ENCODE peak calls at places on chromosome 6, in four cellular contexts. One of them, this sample, is unnamed.

GRCh38 chr6:56766806-56767178 is 124.1 kb upstream of the DST start:
- DNase-seq in H1: no peak
- DNase-seq in H9: no peak
- DNase-seq in IMR-90: peak
- DNase-seq in this sample: no peak

GRCh38 chr6:56860466-56860865 is 94.4 kb upstream of the BEND6 start:
- DNase-seq in H9: no peak
- DNase-seq in IMR-90: peak
- DNase-seq in H1: no peak
- DNase-seq in this sample: peak

GRCh38 chr6:41813469-41813868 is 26.0 kb downstream of the TOMM6 start:
- DNase-seq in H1: no peak
- DNase-seq in H9: no peak
- DNase-seq in IMR-90: no peak
- DNase-seq in this sample: no peak

GRCh38 chr6:166591961-166592520 is 5.6 kb upstream of the RAMACL start:
- DNase-seq in H9: no peak
- DNase-seq in H1: no peak
- DNase-seq in IMR-90: peak
- DNase-seq in this sample: no peak

GRCh38 chr6:36678488-36679042 is at the start of gene CDKN1A:
- DNase-seq in H1: no peak
- DNase-seq in IMR-90: peak
- DNase-seq in H9: peak
- DNase-seq in this sample: peak

GRCh38 chr6:25332671-25333071 is 53.5 kb downstream of the CARMIL1 start:
- DNase-seq in IMR-90: no peak
- DNase-seq in H9: no peak
- DNase-seq in H1: no peak
- DNase-seq in this sample: no peak

GRCh38 chr6:90421656-90422055 is 125.0 kb upstream of the BACH2 start:
- DNase-seq in IMR-90: no peak
- DNase-seq in H1: no peak
- DNase-seq in H9: no peak
- DNase-seq in this sample: no peak

GRCh38 chr6:30007132-30007764 is 53.8 kb upstream of the POLR1H start:
- DNase-seq in H1: no peak
- DNase-seq in H9: peak
- DNase-seq in IMR-90: no peak
- DNase-seq in this sample: peak

GRCh38 chr6:163694988-163695942 is 280.7 kb downstream of the QKI start:
- DNase-seq in IMR-90: no peak
- DNase-seq in H9: no peak
- DNase-seq in H1: no peak
- DNase-seq in this sample: no peak

GRCh38 chr6:136334853-136335252 is 45.2 kb upstream of the BCLAF1 start:
- DNase-seq in H1: no peak
- DNase-seq in H9: peak
- DNase-seq in IMR-90: no peak
- DNase-seq in this sample: peak

GRCh38 chr6:20205722-20206154 is 6.5 kb downstream of the MBOAT1 start:
- DNase-seq in H9: no peak
- DNase-seq in H1: no peak
- DNase-seq in IMR-90: no peak
- DNase-seq in this sample: no peak

GRCh38 chr6:112180095-112180820 is 74.1 kb downstream of the LAMA4 start:
- DNase-seq in H9: no peak
- DNase-seq in IMR-90: peak
- DNase-seq in H1: no peak
- DNase-seq in this sample: peak

GRCh38 chr6:137217801-137218472 is 1.2 kb downstream of the IFNGR1 start:
- DNase-seq in H9: no peak
- DNase-seq in IMR-90: peak
- DNase-seq in H1: no peak
- DNase-seq in this sample: peak

GRCh38 chr6:7431241-7431593 is 41.6 kb downstream of the RIOK1 start:
- DNase-seq in H1: no peak
- DNase-seq in IMR-90: no peak
- DNase-seq in H9: no peak
- DNase-seq in this sample: no peak

GRCh38 chr6:168518867-168519266 is 77.9 kb downstream of the SMOC2 start:
- DNase-seq in IMR-90: no peak
- DNase-seq in H9: no peak
- DNase-seq in H1: no peak
- DNase-seq in this sample: no peak

GRCh38 chr6:16109659-16110300 is 19.1 kb upstream of the MYLIP start:
- DNase-seq in H9: no peak
- DNase-seq in H1: no peak
- DNase-seq in IMR-90: no peak
- DNase-seq in this sample: no peak

GRCh38 chr6:157609117-157609516 is 213.9 kb upstream of the SNX9 start:
- DNase-seq in H9: no peak
- DNase-seq in H1: no peak
- DNase-seq in IMR-90: no peak
- DNase-seq in this sample: no peak

GRCh38 chr6:43076928-43077809 is 1.1 kb downstream of the PTK7 start:
- DNase-seq in IMR-90: peak
- DNase-seq in H9: peak
- DNase-seq in H1: no peak
- DNase-seq in this sample: peak

GRCh38 chr6:138953451-138953850 is 34.6 kb downstream of the REPS1 start:
- DNase-seq in H1: no peak
- DNase-seq in IMR-90: peak
- DNase-seq in H9: no peak
- DNase-seq in this sample: no peak

GRCh38 chr6:170289108-170289931 is 1.6 kb downstream of the DLL1 start:
- DNase-seq in H1: no peak
- DNase-seq in H9: no peak
- DNase-seq in IMR-90: no peak
- DNase-seq in this sample: no peak

GRCh38 chr6:4351506-4351852 is 216.1 kb upstream of the ECI2 start:
- DNase-seq in H1: no peak
- DNase-seq in H9: no peak
- DNase-seq in IMR-90: no peak
- DNase-seq in this sample: no peak

GRCh38 chr6:41294463-41294862 is 8.0 kb upstream of the TREM1 start:
- DNase-seq in H1: no peak
- DNase-seq in H9: no peak
- DNase-seq in IMR-90: no peak
- DNase-seq in this sample: no peak

GRCh38 chr6:150152891-150153876 is 10.3 kb downstream of the PPP1R14C start:
- DNase-seq in H9: no peak
- DNase-seq in IMR-90: peak
- DNase-seq in H1: no peak
- DNase-seq in this sample: no peak

GRCh38 chr6:21505574-21505990 is 88.0 kb upstream of the SOX4 start:
- DNase-seq in H1: no peak
- DNase-seq in IMR-90: no peak
- DNase-seq in H9: no peak
- DNase-seq in this sample: no peak

GRCh38 chr6:169263836-169264608 is 10.4 kb upstream of the THBS2 start:
- DNase-seq in H9: no peak
- DNase-seq in IMR-90: peak
- DNase-seq in H1: no peak
- DNase-seq in this sample: no peak

GRCh38 chr6:10429638-10430427 is 15.0 kb upstream of the TFAP2A start:
- DNase-seq in H9: no peak
- DNase-seq in H1: no peak
- DNase-seq in IMR-90: peak
- DNase-seq in this sample: peak

GRCh38 chr6:167400482-167401138 is 75.7 kb downstream of the TTLL2 start:
- DNase-seq in IMR-90: no peak
- DNase-seq in H9: no peak
- DNase-seq in H1: no peak
- DNase-seq in this sample: no peak

GRCh38 chr6:107820571-107821261 is 3.4 kb downstream of the SCML4 start:
- DNase-seq in H1: no peak
- DNase-seq in H9: no peak
- DNase-seq in IMR-90: no peak
- DNase-seq in this sample: peak

GRCh38 chr6:16684896-16685554 is 76.2 kb downstream of the ATXN1 start:
- DNase-seq in IMR-90: peak
- DNase-seq in H9: no peak
- DNase-seq in H1: no peak
- DNase-seq in this sample: no peak

GRCh38 chr6:47479156-47479541 is 1.6 kb downstream of the CD2AP start:
- DNase-seq in H9: no peak
- DNase-seq in IMR-90: peak
- DNase-seq in H1: no peak
- DNase-seq in this sample: no peak

GRCh38 chr6:45816674-45817297 is 198.9 kb downstream of the CLIC5 start:
- DNase-seq in H9: no peak
- DNase-seq in IMR-90: peak
- DNase-seq in H1: no peak
- DNase-seq in this sample: no peak

GRCh38 chr6:45818655-45819054 is 197.0 kb downstream of the CLIC5 start:
- DNase-seq in H1: no peak
- DNase-seq in IMR-90: no peak
- DNase-seq in H9: no peak
- DNase-seq in this sample: no peak

GRCh38 chr6:45827952-45828530 is 187.6 kb downstream of the CLIC5 start:
- DNase-seq in H1: no peak
- DNase-seq in H9: no peak
- DNase-seq in IMR-90: peak
- DNase-seq in this sample: no peak

GRCh38 chr6:45822864-45823263 is 192.8 kb downstream of the CLIC5 start:
- DNase-seq in H1: no peak
- DNase-seq in H9: no peak
- DNase-seq in IMR-90: no peak
- DNase-seq in this sample: no peak

GRCh38 chr6:45822269-45822812 is 193.3 kb downstream of the CLIC5 start:
- DNase-seq in IMR-90: no peak
- DNase-seq in H1: no peak
- DNase-seq in H9: no peak
- DNase-seq in this sample: no peak
- H3K56ac ChIP-seq in IMR-90: no peak
- H3K56ac ChIP-seq in H1: no peak
- H3K56ac ChIP-seq in H9: no peak
- H3K56ac ChIP-seq in this sample: no peak

GRCh38 chr6:35508542-35508941 is 4.2 kb downstream of the TULP1 start:
- DNase-seq in H1: no peak
- DNase-seq in IMR-90: no peak
- DNase-seq in H9: no peak
- DNase-seq in this sample: no peak

GRCh38 chr6:35508027-35508426 is 4.7 kb downstream of the TULP1 start:
- DNase-seq in H1: no peak
- DNase-seq in H9: no peak
- DNase-seq in IMR-90: no peak
- DNase-seq in this sample: no peak

GRCh38 chr6:35506536-35506935 is 6.2 kb downstream of the TULP1 start:
- DNase-seq in H1: no peak
- DNase-seq in IMR-90: no peak
- DNase-seq in H9: no peak
- DNase-seq in this sample: no peak

GRCh38 chr6:35505985-35506384 is 6.7 kb downstream of the TULP1 start:
- DNase-seq in IMR-90: no peak
- DNase-seq in H9: peak
- DNase-seq in H1: no peak
- DNase-seq in this sample: no peak

DNA sequence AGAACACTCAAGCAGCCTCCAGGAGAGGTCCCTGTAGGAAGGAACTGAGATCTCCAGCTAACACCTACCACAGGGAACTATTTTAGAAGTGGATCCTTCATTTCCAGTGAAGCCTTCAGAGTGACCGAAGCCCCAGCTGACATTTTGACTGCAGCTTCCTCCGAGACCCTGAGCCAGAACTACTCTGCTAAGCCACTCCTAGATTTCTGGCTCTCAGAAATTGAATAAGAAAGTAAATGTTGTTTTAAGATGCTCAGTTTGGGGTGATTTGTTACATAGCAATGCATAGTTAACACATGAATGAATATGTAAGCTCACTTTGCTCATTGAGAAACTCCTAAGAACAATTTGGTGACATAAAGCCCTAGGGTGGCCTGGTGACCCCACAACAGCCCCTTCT is 5.5 kb downstream of the TULP1 start:
- DNase-seq in IMR-90: no peak
- DNase-seq in H1: no peak
- DNase-seq in H9: no peak
- DNase-seq in this sample: no peak
- H3K56ac ChIP-seq in IMR-90: no peak
- H3K56ac ChIP-seq in H1: no peak
- H3K56ac ChIP-seq in H9: no peak
- H3K56ac ChIP-seq in this sample: no peak

GRCh38 chr6:162056061-162056460 is 671.5 kb downstream of the PRKN start:
- DNase-seq in H1: no peak
- DNase-seq in H9: no peak
- DNase-seq in IMR-90: no peak
- DNase-seq in this sample: no peak
- H3K56ac ChIP-seq in H1: peak
- H3K56ac ChIP-seq in H9: no peak
- H3K56ac ChIP-seq in IMR-90: no peak
- H3K56ac ChIP-seq in this sample: no peak

DNA sequence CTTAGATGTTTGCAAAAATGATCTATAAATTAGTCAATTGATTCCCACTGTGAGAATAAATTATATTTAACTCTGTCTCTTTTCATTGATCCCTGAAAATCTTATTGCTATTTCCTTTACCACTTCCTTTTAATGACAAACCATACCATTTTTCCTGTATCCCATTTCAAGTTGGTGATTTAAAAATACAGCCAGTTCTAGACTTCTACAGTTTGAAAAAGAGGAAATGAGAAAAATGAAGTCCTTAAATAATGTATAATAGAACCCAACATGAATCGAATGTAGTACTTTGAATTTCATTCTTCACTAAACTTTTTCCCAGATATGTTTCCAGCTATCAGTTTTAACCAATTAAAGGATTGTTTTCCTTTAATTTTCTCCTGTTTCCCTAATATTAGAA is 29.5 kb upstream of the SDHAF4 start:
- DNase-seq in H9: no peak
- DNase-seq in IMR-90: no peak
- DNase-seq in H1: no peak
- DNase-seq in this sample: no peak
- H3K56ac ChIP-seq in H9: no peak
- H3K56ac ChIP-seq in IMR-90: no peak
- H3K56ac ChIP-seq in H1: no peak
- H3K56ac ChIP-seq in this sample: no peak

This sample was measured in mesendoderm.